ENCODE peak calls at places on chromosomes 11 and 22, in ten cellular contexts. One of them, this sample, is unnamed.

GRCh38 chr11:113387605-113388211 is at the start of gene ANKK1:
- DNase-seq in IMR-90: no peak
- DNase-seq in tibial nerve: no peak
- DNase-seq in testis: peak
- DNase-seq in transverse colon: peak
- DNase-seq in body of pancreas: peak
- DNase-seq in adrenal gland: no peak
- DNase-seq in stomach: no peak
- DNase-seq in right lobe of liver: no peak
- DNase-seq in suprapubic skin: peak
- DNase-seq in this sample: no peak

GRCh38 chr11:76566811-76567210 is 103.7 kb downstream of the LRRC32 start:
- DNase-seq in tibial nerve: no peak
- DNase-seq in transverse colon: no peak
- DNase-seq in IMR-90: no peak
- DNase-seq in stomach: no peak
- DNase-seq in testis: no peak
- DNase-seq in right lobe of liver: no peak
- DNase-seq in adrenal gland: no peak
- DNase-seq in body of pancreas: no peak
- DNase-seq in suprapubic skin: no peak
- DNase-seq in this sample: no peak

GRCh38 chr11:62069961-62070919 is 53.6 kb upstream of the INCENP start:
- DNase-seq in stomach: no peak
- DNase-seq in adrenal gland: no peak
- DNase-seq in IMR-90: no peak
- DNase-seq in tibial nerve: no peak
- DNase-seq in testis: no peak
- DNase-seq in suprapubic skin: peak
- DNase-seq in transverse colon: no peak
- DNase-seq in body of pancreas: peak
- DNase-seq in right lobe of liver: no peak
- DNase-seq in this sample: no peak

GRCh38 chr22:19886605-19887250 is 32.1 kb upstream of the GNB1L start:
- DNase-seq in adrenal gland: no peak
- DNase-seq in stomach: no peak
- DNase-seq in right lobe of liver: peak
- DNase-seq in transverse colon: no peak
- DNase-seq in suprapubic skin: no peak
- DNase-seq in IMR-90: peak
- DNase-seq in testis: no peak
- DNase-seq in body of pancreas: peak
- DNase-seq in tibial nerve: no peak
- DNase-seq in this sample: no peak

GRCh38 chr11:13955971-13956421 is 6.5 kb upstream of the SPON1 start:
- DNase-seq in adrenal gland: peak
- DNase-seq in right lobe of liver: no peak
- DNase-seq in suprapubic skin: no peak
- DNase-seq in transverse colon: peak
- DNase-seq in testis: peak
- DNase-seq in stomach: peak
- DNase-seq in tibial nerve: peak
- DNase-seq in IMR-90: peak
- DNase-seq in body of pancreas: peak
- DNase-seq in this sample: no peak

GRCh38 chr22:45584121-45584570 is 81.5 kb downstream of the FBLN1 start:
- DNase-seq in body of pancreas: no peak
- DNase-seq in right lobe of liver: no peak
- DNase-seq in transverse colon: no peak
- DNase-seq in IMR-90: peak
- DNase-seq in adrenal gland: no peak
- DNase-seq in tibial nerve: no peak
- DNase-seq in suprapubic skin: no peak
- DNase-seq in testis: no peak
- DNase-seq in stomach: no peak
- DNase-seq in this sample: no peak

GRCh38 chr11:48170840-48171233 is 45.8 kb upstream of the OR4B1 start:
- DNase-seq in adrenal gland: no peak
- DNase-seq in suprapubic skin: no peak
- DNase-seq in body of pancreas: no peak
- DNase-seq in transverse colon: no peak
- DNase-seq in testis: no peak
- DNase-seq in IMR-90: peak
- DNase-seq in right lobe of liver: no peak
- DNase-seq in stomach: no peak
- DNase-seq in tibial nerve: no peak
- DNase-seq in this sample: no peak

GRCh38 chr11:15893080-15893492 is 463.3 kb downstream of the SOX6 start:
- DNase-seq in suprapubic skin: no peak
- DNase-seq in right lobe of liver: no peak
- DNase-seq in adrenal gland: no peak
- DNase-seq in body of pancreas: no peak
- DNase-seq in stomach: no peak
- DNase-seq in transverse colon: no peak
- DNase-seq in IMR-90: peak
- DNase-seq in testis: no peak
- DNase-seq in tibial nerve: no peak
- DNase-seq in this sample: no peak

GRCh38 chr11:130535530-130535929 is 87.1 kb downstream of the ADAMTS15 start:
- DNase-seq in stomach: no peak
- DNase-seq in body of pancreas: no peak
- DNase-seq in adrenal gland: no peak
- DNase-seq in IMR-90: no peak
- DNase-seq in testis: no peak
- DNase-seq in transverse colon: no peak
- DNase-seq in tibial nerve: no peak
- DNase-seq in suprapubic skin: no peak
- DNase-seq in right lobe of liver: no peak
- DNase-seq in this sample: no peak

GRCh38 chr11:10657308-10658271 is 36.0 kb downstream of the IRAG1 start:
- DNase-seq in right lobe of liver: no peak
- DNase-seq in stomach: no peak
- DNase-seq in IMR-90: peak
- DNase-seq in body of pancreas: no peak
- DNase-seq in testis: peak
- DNase-seq in suprapubic skin: no peak
- DNase-seq in transverse colon: no peak
- DNase-seq in adrenal gland: peak
- DNase-seq in tibial nerve: no peak
- DNase-seq in this sample: no peak

GRCh38 chr22:22941831-22942510 is 54.4 kb downstream of the IGLL5 start:
- DNase-seq in IMR-90: no peak
- DNase-seq in right lobe of liver: peak
- DNase-seq in stomach: peak
- DNase-seq in body of pancreas: no peak
- DNase-seq in transverse colon: peak
- DNase-seq in tibial nerve: no peak
- DNase-seq in testis: peak
- DNase-seq in suprapubic skin: peak
- DNase-seq in adrenal gland: no peak
- DNase-seq in this sample: no peak

GRCh38 chr22:35274154-35274871 is 17.0 kb downstream of the HMGXB4 start:
- DNase-seq in stomach: no peak
- DNase-seq in testis: no peak
- DNase-seq in right lobe of liver: no peak
- DNase-seq in tibial nerve: no peak
- DNase-seq in adrenal gland: no peak
- DNase-seq in suprapubic skin: no peak
- DNase-seq in transverse colon: no peak
- DNase-seq in body of pancreas: no peak
- DNase-seq in IMR-90: no peak
- DNase-seq in this sample: no peak

GRCh38 chr11:6452219-6452618 is 11.4 kb upstream of the HPX start:
- DNase-seq in IMR-90: peak
- DNase-seq in suprapubic skin: no peak
- DNase-seq in right lobe of liver: no peak
- DNase-seq in stomach: no peak
- DNase-seq in testis: no peak
- DNase-seq in adrenal gland: no peak
- DNase-seq in body of pancreas: no peak
- DNase-seq in transverse colon: no peak
- DNase-seq in tibial nerve: no peak
- DNase-seq in this sample: no peak

DNA sequence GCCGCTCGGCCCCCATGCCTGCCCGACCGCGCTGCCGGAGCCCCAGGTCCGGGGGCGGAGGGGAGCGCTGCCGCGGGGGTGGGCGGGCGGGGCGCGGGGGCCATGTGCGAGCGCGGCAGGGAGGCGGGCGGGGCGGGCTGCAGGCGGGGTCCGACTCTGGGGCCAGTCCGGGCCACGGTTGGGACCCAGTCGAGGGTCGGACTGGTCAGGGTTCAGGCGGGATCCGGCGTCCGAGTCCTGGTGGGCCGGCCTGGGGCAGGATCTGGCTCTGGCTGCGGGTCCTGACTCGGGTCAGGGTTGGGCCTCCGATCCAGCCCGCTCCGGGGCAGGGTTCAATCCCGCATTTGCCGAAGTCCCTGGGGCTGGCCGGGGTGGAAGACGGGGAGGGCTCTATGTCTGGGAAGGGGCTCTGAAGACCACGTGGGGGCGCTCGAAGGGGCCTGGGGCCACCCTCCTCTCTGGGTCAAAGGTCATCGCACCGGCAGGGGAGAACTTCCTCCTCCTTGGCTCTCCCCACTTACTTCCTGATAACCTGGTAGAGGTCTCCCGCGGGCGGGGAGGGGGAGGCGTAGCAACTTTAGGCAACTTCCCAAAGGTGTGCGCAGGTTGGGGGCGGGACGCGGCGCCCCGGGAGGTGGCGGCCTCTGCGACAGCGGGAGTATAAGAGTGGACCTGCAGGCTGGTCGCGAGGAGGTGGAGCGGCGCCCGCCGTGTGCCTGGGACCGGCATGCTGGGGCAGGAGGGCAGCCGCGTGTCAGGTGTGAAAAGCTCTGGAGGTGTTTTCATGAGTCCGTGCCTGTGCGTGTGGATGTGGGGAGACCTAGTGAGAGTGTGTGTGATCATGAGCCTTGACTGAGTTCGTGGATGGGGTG is 603 bp downstream of the ESRRA start:
- DNase-seq in IMR-90: peak
- DNase-seq in right lobe of liver: peak
- DNase-seq in transverse colon: peak
- DNase-seq in body of pancreas: peak
- DNase-seq in adrenal gland: peak
- DNase-seq in stomach: peak
- DNase-seq in testis: peak
- DNase-seq in suprapubic skin: no peak
- DNase-seq in tibial nerve: peak
- DNase-seq in this sample: peak
- H3K27ac ChIP-seq in IMR-90: peak
- H3K27ac ChIP-seq in right lobe of liver: peak
- H3K27ac ChIP-seq in transverse colon: peak
- H3K27ac ChIP-seq in body of pancreas: peak
- H3K27ac ChIP-seq in adrenal gland: peak
- H3K27ac ChIP-seq in stomach: peak
- H3K27ac ChIP-seq in testis: peak
- H3K27ac ChIP-seq in suprapubic skin: peak
- H3K27ac ChIP-seq in tibial nerve: peak
- H3K27ac ChIP-seq in this sample: peak

GRCh38 chr22:50326225-50326958 is 420 bp downstream of the DENND6B start:
- DNase-seq in tibial nerve: no peak
- DNase-seq in testis: no peak
- DNase-seq in right lobe of liver: no peak
- DNase-seq in transverse colon: no peak
- DNase-seq in adrenal gland: no peak
- DNase-seq in body of pancreas: no peak
- DNase-seq in suprapubic skin: no peak
- DNase-seq in stomach: no peak
- DNase-seq in IMR-90: no peak
- DNase-seq in this sample: no peak
- H3K4me3 ChIP-seq in tibial nerve: peak
- H3K4me3 ChIP-seq in testis: peak
- H3K4me3 ChIP-seq in right lobe of liver: peak
- H3K4me3 ChIP-seq in transverse colon: peak
- H3K4me3 ChIP-seq in adrenal gland: peak
- H3K4me3 ChIP-seq in body of pancreas: peak
- H3K4me3 ChIP-seq in suprapubic skin: peak
- H3K4me3 ChIP-seq in stomach: peak
- H3K4me3 ChIP-seq in IMR-90: peak
- H3K4me3 ChIP-seq in this sample: peak

GRCh38 chr11:106914409-106914808 is 103.9 kb downstream of the GUCY1A2 start:
- DNase-seq in IMR-90: no peak
- DNase-seq in adrenal gland: no peak
- DNase-seq in transverse colon: no peak
- DNase-seq in right lobe of liver: no peak
- DNase-seq in testis: no peak
- DNase-seq in suprapubic skin: no peak
- DNase-seq in body of pancreas: no peak
- DNase-seq in stomach: no peak
- DNase-seq in tibial nerve: no peak
- DNase-seq in this sample: no peak
- TF ChIP-seq POLR2A in IMR-90: no peak
- TF ChIP-seq POLR2A in adrenal gland: no peak
- TF ChIP-seq POLR2A in transverse colon: no peak
- TF ChIP-seq POLR2A in right lobe of liver: no peak
- TF ChIP-seq POLR2A in testis: no peak
- TF ChIP-seq POLR2A in suprapubic skin: no peak
- TF ChIP-seq POLR2A in body of pancreas: no peak
- TF ChIP-seq POLR2A in stomach: no peak
- TF ChIP-seq POLR2A in tibial nerve: no peak
- TF ChIP-seq POLR2A in this sample: no peak

DNA sequence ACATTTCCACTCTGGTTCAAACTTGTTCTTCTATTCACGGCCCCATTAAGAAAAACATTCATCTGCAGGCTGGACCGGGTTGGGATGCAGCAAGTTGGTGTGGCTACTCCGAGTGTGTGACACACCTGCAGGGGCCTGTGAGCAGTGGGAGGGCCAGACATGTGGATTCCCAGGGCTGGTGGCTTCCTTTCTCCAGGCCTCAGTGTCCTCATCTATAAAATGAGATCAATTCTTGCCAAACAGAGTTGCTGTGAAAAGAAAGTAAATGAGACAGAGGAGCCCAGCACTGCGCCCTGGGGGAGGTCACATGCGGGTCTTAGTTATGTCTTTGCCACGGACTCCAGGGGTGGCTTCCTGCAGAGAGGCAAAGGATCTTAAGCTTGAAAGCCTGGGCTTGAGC is 5.2 kb downstream of the MICALL1 start:
- DNase-seq in testis: no peak
- DNase-seq in right lobe of liver: no peak
- DNase-seq in adrenal gland: no peak
- DNase-seq in IMR-90: no peak
- DNase-seq in transverse colon: no peak
- DNase-seq in tibial nerve: no peak
- DNase-seq in suprapubic skin: no peak
- DNase-seq in stomach: no peak
- DNase-seq in body of pancreas: no peak
- DNase-seq in this sample: no peak
- H3K27ac ChIP-seq in testis: no peak
- H3K27ac ChIP-seq in right lobe of liver: no peak
- H3K27ac ChIP-seq in adrenal gland: no peak
- H3K27ac ChIP-seq in IMR-90: no peak
- H3K27ac ChIP-seq in transverse colon: peak
- H3K27ac ChIP-seq in tibial nerve: no peak
- H3K27ac ChIP-seq in suprapubic skin: peak
- H3K27ac ChIP-seq in stomach: peak
- H3K27ac ChIP-seq in body of pancreas: no peak
- H3K27ac ChIP-seq in this sample: peak

GRCh38 chr11:112176077-112176476 is 765 bp downstream of the BCO2 start:
- DNase-seq in testis: no peak
- DNase-seq in right lobe of liver: no peak
- DNase-seq in adrenal gland: no peak
- DNase-seq in transverse colon: no peak
- DNase-seq in tibial nerve: no peak
- DNase-seq in IMR-90: no peak
- DNase-seq in suprapubic skin: no peak
- DNase-seq in stomach: no peak
- DNase-seq in body of pancreas: no peak
- DNase-seq in this sample: no peak
- H3K4me3 ChIP-seq in testis: no peak
- H3K4me3 ChIP-seq in right lobe of liver: peak
- H3K4me3 ChIP-seq in adrenal gland: peak
- H3K4me3 ChIP-seq in transverse colon: no peak
- H3K4me3 ChIP-seq in tibial nerve: peak
- H3K4me3 ChIP-seq in IMR-90: no peak
- H3K4me3 ChIP-seq in suprapubic skin: no peak
- H3K4me3 ChIP-seq in stomach: no peak
- H3K4me3 ChIP-seq in body of pancreas: no peak
- H3K4me3 ChIP-seq in this sample: peak

This sample was measured in esophagus squamous epithelium.